ENCODE peak calls at places on chromosomes 2 and 18, in ten cellular contexts. J is GM13976, B is choroid plexus epithelial cell, C is endodermal cell, M is left ventricle myocardium inferior, E is psoas muscle, S is fibroblast of mammary gland, L is astrocyte, X is PC-9, A is mucosa of descending colon. T is an unnamed sample.

GRCh38 chr18:49471532-49471931 is 11.1 kb upstream of the DYM start:
- DNase-seq in S (no peak), X (no peak), C (no peak), M (no peak), E (no peak), A (no peak), B (no peak), J (no peak), L (no peak), T (no peak)

GRCh38 chr18:2655153-2655953 is at the start of gene SMCHD1:
- DNase-seq in J (peak; percentile 92), M (peak; percentile 90), L (peak; percentile 66), A (peak; percentile 93), C (peak; percentile 90), B (peak; percentile 77), S (peak; percentile 71), E (peak; percentile 96), X (peak; percentile 91), T (peak; percentile 52)

GRCh38 chr18:23703057-23703986 is 14.1 kb downstream of the LAMA3 start:
- DNase-seq in M (no peak), S (peak; percentile 82), A (no peak), L (peak; percentile 49), B (peak; percentile 92), X (no peak), C (no peak), J (peak; percentile 41), E (no peak), T (peak; percentile 45)

GRCh38 chr2:216857131-216857550 is 2.7 kb downstream of the TNP1 start:
- DNase-seq in B (peak; percentile 48), X (no peak), L (peak; percentile 44), S (peak; percentile 48), M (no peak), C (no peak), A (no peak), E (no peak), J (no peak), T (no peak)

GRCh38 chr2:33531345-33532059 is 55.1 kb downstream of the RASGRP3 start:
- DNase-seq in S (peak; percentile 57), E (peak; percentile 65), A (no peak), M (no peak), B (peak; percentile 10), X (no peak), J (no peak), L (peak; percentile 52), C (no peak), T (no peak)

GRCh38 chr2:23488584-23488983 is 103.6 kb downstream of the KLHL29 start:
- DNase-seq in J (no peak), B (no peak), C (no peak), A (no peak), E (no peak), M (no peak), L (no peak), S (no peak), X (no peak), T (no peak)

GRCh38 chr2:179588486-179589145 is 272.8 kb downstream of the ZNF385B start:
- DNase-seq in S (no peak), L (peak; percentile 28), A (no peak), E (no peak), B (no peak), X (no peak), M (no peak), C (no peak), J (no peak), T (no peak)

GRCh38 chr2:48984922-48985321 is 169.4 kb downstream of the FSHR start:
- DNase-seq in L (no peak), X (no peak), M (no peak), A (no peak), J (no peak), S (no peak), E (no peak), B (no peak), C (no peak), T (no peak)

GRCh38 chr2:166458682-166459081 is 35.4 kb downstream of the SCN7A start:
- DNase-seq in S (no peak), B (no peak), E (no peak), X (no peak), L (no peak), C (no peak), M (no peak), A (no peak), J (no peak), T (no peak)

GRCh38 chr2:23419171-23420090 is 34.5 kb downstream of the KLHL29 start:
- DNase-seq in B (no peak), A (no peak), C (no peak), J (no peak), M (no peak), X (no peak), L (no peak), E (peak; percentile 68), S (peak; percentile 56), T (no peak)

GRCh38 chr18:44898536-44898935 is 217.8 kb downstream of the SETBP1 start:
- DNase-seq in M (no peak), A (no peak), J (no peak), L (no peak), X (no peak), B (no peak), C (no peak), E (no peak), S (no peak), T (no peak)

GRCh38 chr2:61493523-61493942 is 22.6 kb upstream of the USP34 start:
- DNase-seq in L (peak; percentile 59), J (no peak), E (no peak), C (no peak), S (peak; percentile 24), A (no peak), M (no peak), B (peak; percentile 70), X (no peak), T (no peak)

GRCh38 chr18:61992923-61993322 is 100.1 kb upstream of the RNF152 start:
- DNase-seq in X (no peak), C (no peak), M (no peak), A (no peak), B (peak; percentile 85), E (no peak), J (no peak), S (peak; percentile 71), L (peak; percentile 80), T (peak; percentile 54)

GRCh38 chr2:31523871-31524492 is 56.8 kb downstream of the SRD5A2 start:
- DNase-seq in L (peak; percentile 15), M (no peak), X (peak; percentile 45), S (peak; percentile 73), E (no peak), J (peak; percentile 27), B (peak; percentile 72), A (no peak), C (peak; percentile 87), T (peak; percentile 28)

GRCh38 chr2:17877811-17878221 is 651 bp upstream of the KCNS3 start:
- DNase-seq in M (no peak), B (no peak), A (peak; percentile 34), J (peak; percentile 44), X (no peak), S (peak; percentile 5), C (peak; percentile 77), E (peak; percentile 59), L (no peak), T (no peak)

GRCh38 chr18:7452331-7452730 is 114.8 kb upstream of the PTPRM start:
- DNase-seq in C (peak; percentile 86), J (no peak), M (no peak), E (no peak), X (peak; percentile 24), B (peak; percentile 53), A (no peak), S (peak; percentile 23), L (no peak), T (no peak)

GRCh38 chr18:75247041-75247551 is 36.5 kb downstream of the TSHZ1 start:
- DNase-seq in M (no peak), S (peak; percentile 80), E (no peak), A (no peak), B (peak; percentile 52), L (peak; percentile 34), J (no peak), C (no peak), X (no peak), T (peak; percentile 49)

GRCh38 chr2:219269362-219270054 is 9.7 kb upstream of the DNAJB2 start:
- DNase-seq in X (no peak), B (no peak), S (no peak), J (no peak), E (no peak), C (no peak), A (peak; percentile 73), L (no peak), M (no peak), T (no peak)

GRCh38 chr2:241701155-241701404 is 759 bp upstream of the ING5 start:
- DNase-seq in L (peak; percentile 39), C (no peak), J (no peak), M (no peak), B (peak; percentile 62), E (no peak), X (no peak), S (peak; percentile 72), A (no peak), T (peak; percentile 56)

GRCh38 chr2:182763311-182763912 is 47.4 kb downstream of the DNAJC10 start:
- DNase-seq in M (no peak), B (peak; percentile 74), E (no peak), C (peak; percentile 64), S (peak; percentile 52), A (no peak), X (peak; percentile 11), L (peak; percentile 51), J (no peak), T (no peak)
- TF ChIP-seq CTCF in M (peak; percentile 71), B (peak; percentile 78), E (peak; percentile 54), C (peak; percentile 78), S (peak; percentile 54), A (no peak), X (peak; percentile 86), L (peak; percentile 70), J (no peak), T (peak; percentile 51)

GRCh38 chr18:43420950-43421349 is 143.7 kb upstream of the SYT4 start:
- DNase-seq in J (no peak), C (no peak), X (no peak), A (no peak), L (no peak), M (no peak), B (no peak), S (no peak), E (no peak), T (no peak)
- TF ChIP-seq CTCF in J (no peak), C (peak; percentile 84), X (no peak), A (no peak), L (peak; percentile 24), M (no peak), B (peak; percentile 19), S (peak; percentile 18), E (no peak), T (no peak)

DNA sequence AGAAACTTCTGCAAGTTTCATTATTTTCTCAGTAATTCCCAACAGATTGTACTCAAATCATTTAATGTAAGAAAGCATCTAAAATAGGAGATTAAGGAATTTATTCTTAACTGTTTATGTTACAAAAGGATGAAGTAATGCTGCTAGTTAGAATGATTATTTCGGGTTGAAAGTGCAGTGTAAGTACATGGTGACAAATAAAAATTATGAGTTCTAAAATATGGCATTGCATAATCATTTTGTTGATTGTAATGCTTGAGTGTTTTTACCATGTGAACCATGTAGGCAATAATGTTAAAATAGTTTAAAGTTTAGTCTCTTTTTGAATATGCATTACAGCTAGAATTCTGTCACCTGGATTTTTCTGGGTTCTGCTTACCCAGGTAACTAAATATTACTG is 149.0 kb upstream of the SP5 start:
- DNase-seq in M (no peak), E (no peak), B (no peak), A (no peak), C (no peak), L (no peak), J (no peak), X (no peak), S (no peak), T (no peak)
- TF ChIP-seq CTCF in M (no peak), E (no peak), B (no peak), A (no peak), C (no peak), L (no peak), J (no peak), X (no peak), S (no peak), T (no peak)

GRCh38 chr2:97774425-97774824 is 61.0 kb downstream of the ZAP70 start:
- DNase-seq in E (no peak), M (no peak), J (no peak), C (peak; percentile 78), B (peak; percentile 23), A (no peak), L (no peak), X (no peak), S (peak; percentile 18), T (no peak)
- TF ChIP-seq CTCF in E (peak; percentile 29), M (peak; percentile 28), J (peak; percentile 21), C (peak; percentile 76), B (peak; percentile 56), A (no peak), L (peak; percentile 50), X (peak; percentile 62), S (peak; percentile 47), T (no peak)

T was measured in AG09319.